ENCODE peak calls at places on chromosomes 6 and 20, in ten cellular contexts. F, D, E, Z, V, G, M, Q, H and K are unnamed samples.

GRCh38 chr20:47680804-47681529 is 104.3 kb downstream of the SULF2 start:
- DNase-seq in F (no peak), D (no peak), E (no peak), Z (no peak), V (no peak), G (no peak), M (no peak), Q (no peak), H (no peak), K (peak)

GRCh38 chr20:38143646-38144554 is 21.2 kb downstream of the TGM2 start:
- DNase-seq in F (no peak), D (peak), E (peak), Z (no peak), V (no peak), G (no peak), M (no peak), Q (no peak), H (no peak), K (peak)

GRCh38 chr20:57260959-57261357 is 5.5 kb downstream of the BMP7 start:
- DNase-seq in F (no peak), D (no peak), E (no peak), Z (no peak), V (no peak), G (no peak), M (no peak), Q (no peak), H (no peak), K (no peak)

GRCh38 chr6:54206510-54206909 is 95.3 kb downstream of the MLIP start:
- DNase-seq in F (no peak), D (no peak), E (no peak), Z (no peak), V (no peak), G (no peak), M (no peak), Q (no peak), H (no peak), K (no peak)

GRCh38 chr6:137637161-137637560 is 143.0 kb upstream of the OLIG3 start:
- DNase-seq in F (no peak), D (no peak), E (peak), Z (no peak), V (no peak), G (no peak), M (peak), Q (no peak), H (no peak), K (no peak)

GRCh38 chr6:35919085-35919826 is 1.6 kb downstream of the SRPK1 start:
- DNase-seq in F (no peak), D (no peak), E (no peak), Z (no peak), V (no peak), G (no peak), M (no peak), Q (no peak), H (peak), K (no peak)

GRCh38 chr6:130482645-130483390 is 117.0 kb downstream of the TMEM200A start:
- DNase-seq in F (no peak), D (no peak), E (no peak), Z (no peak), V (no peak), G (no peak), M (no peak), Q (no peak), H (no peak), K (no peak)

GRCh38 chr20:43536817-43537440 is 21.9 kb upstream of the SGK2 start:
- DNase-seq in F (no peak), D (no peak), E (no peak), Z (no peak), V (no peak), G (no peak), M (no peak), Q (no peak), H (no peak), K (no peak)

GRCh38 chr6:2851727-2852513 is 10.3 kb upstream of the SERPINB1 start:
- DNase-seq in F (no peak), D (no peak), E (no peak), Z (no peak), V (no peak), G (no peak), M (no peak), Q (no peak), H (no peak), K (no peak)

GRCh38 chr6:157424491-157425020 is 43.6 kb downstream of the ZDHHC14 start:
- DNase-seq in F (no peak), D (no peak), E (no peak), Z (no peak), V (no peak), G (no peak), M (no peak), Q (no peak), H (no peak), K (peak)

GRCh38 chr6:19995575-19996257 is 158.5 kb downstream of the ID4 start:
- DNase-seq in F (no peak), D (no peak), E (no peak), Z (no peak), V (no peak), G (no peak), M (no peak), Q (no peak), H (no peak), K (no peak)

GRCh38 chr6:150940951-150941350 is 75.4 kb downstream of the MTHFD1L start:
- DNase-seq in F (no peak), D (no peak), E (no peak), Z (no peak), V (no peak), G (no peak), M (no peak), Q (no peak), H (no peak), K (no peak)

GRCh38 chr6:158571826-158572652 is 12.1 kb downstream of the TMEM181 start:
- DNase-seq in F (no peak), D (peak), E (peak), Z (no peak), V (no peak), G (no peak), M (no peak), Q (no peak), H (no peak), K (no peak)

GRCh38 chr20:62141397-62142251 is 1.6 kb downstream of the PSMA7 start:
- DNase-seq in F (no peak), D (no peak), E (peak), Z (peak), V (peak), G (peak), M (no peak), Q (no peak), H (no peak), K (no peak)

GRCh38 chr6:164085086-164085485 is 670.6 kb downstream of the QKI start:
- DNase-seq in F (peak), D (no peak), E (no peak), Z (no peak), V (no peak), G (no peak), M (no peak), Q (no peak), H (no peak), K (no peak)

GRCh38 chr20:43689165-43689564 is 22.3 kb downstream of the MYBL2 start:
- DNase-seq in F (no peak), D (no peak), E (no peak), Z (no peak), V (no peak), G (no peak), M (no peak), Q (no peak), H (no peak), K (no peak)

GRCh38 chr20:33671573-33672288 is 2.5 kb downstream of the NECAB3 start:
- DNase-seq in F (no peak), D (no peak), E (no peak), Z (no peak), V (no peak), G (no peak), M (no peak), Q (no peak), H (no peak), K (no peak)

GRCh38 chr20:10531848-10532247 is 96.7 kb downstream of the SLX4IP start:
- DNase-seq in F (no peak), D (no peak), E (no peak), Z (no peak), V (no peak), G (no peak), M (peak), Q (no peak), H (no peak), K (no peak)

GRCh38 chr20:63344616-63345327 is 16.4 kb downstream of the CHRNA4 start:
- DNase-seq in F (no peak), D (no peak), E (no peak), Z (no peak), V (no peak), G (no peak), M (peak), Q (peak), H (no peak), K (no peak)

GRCh38 chr6:4371207-4371921 is 236.0 kb upstream of the ECI2 start:
- DNase-seq in F (no peak), D (no peak), E (no peak), Z (no peak), V (no peak), G (no peak), M (no peak), Q (no peak), H (no peak), K (no peak)

GRCh38 chr6:63643862-63644261 is 8.3 kb downstream of the PHF3 start:
- DNase-seq in F (no peak), D (no peak), E (no peak), Z (no peak), V (no peak), G (no peak), M (no peak), Q (no peak), H (no peak), K (no peak)

GRCh38 chr6:14211596-14211961 is 94.0 kb downstream of the CD83 start:
- DNase-seq in F (peak), D (no peak), E (no peak), Z (no peak), V (peak), G (no peak), M (no peak), Q (peak), H (peak), K (peak)

GRCh38 chr20:12570371-12570770 is 438.4 kb upstream of the SPTLC3 start:
- DNase-seq in F (no peak), D (no peak), E (peak), Z (no peak), V (no peak), G (peak), M (no peak), Q (peak), H (no peak), K (peak)

GRCh38 chr6:22082278-22082677 is 214.6 kb downstream of the PRL start:
- DNase-seq in F (no peak), D (no peak), E (no peak), Z (no peak), V (no peak), G (no peak), M (no peak), Q (no peak), H (no peak), K (no peak)

GRCh38 chr6:119077643-119078448 is 618 bp downstream of the FAM184A start:
- DNase-seq in F (no peak), D (no peak), E (no peak), Z (peak), V (peak), G (peak), M (no peak), Q (peak), H (peak), K (peak)

GRCh38 chr20:58571341-58571941 is 56.2 kb upstream of the APCDD1L start:
- DNase-seq in F (no peak), D (no peak), E (peak), Z (no peak), V (no peak), G (no peak), M (no peak), Q (no peak), H (no peak), K (peak)

GRCh38 chr6:150297327-150298028 is 71.3 kb upstream of the IYD start:
- DNase-seq in F (no peak), D (no peak), E (peak), Z (no peak), V (no peak), G (no peak), M (no peak), Q (no peak), H (no peak), K (no peak)

GRCh38 chr20:25285091-25285647 is 37.3 kb downstream of the PYGB start:
- DNase-seq in F (no peak), D (no peak), E (no peak), Z (peak), V (no peak), G (peak), M (no peak), Q (peak), H (no peak), K (peak)

GRCh38 chr6:90787411-90787810 is 200.5 kb upstream of the MAP3K7 start:
- DNase-seq in F (no peak), D (no peak), E (no peak), Z (no peak), V (no peak), G (no peak), M (no peak), Q (no peak), H (no peak), K (no peak)

GRCh38 chr6:5442319-5442718 is 181.0 kb downstream of the FARS2 start:
- DNase-seq in F (no peak), D (no peak), E (no peak), Z (no peak), V (no peak), G (no peak), M (no peak), Q (no peak), H (no peak), K (no peak)